ENCODE peak calls at places on chromosomes 4 and X, in seven cellular contexts. W is IMR-90, R is tibial artery, Y is gastrocnemius medialis, M is neural progenitor cell, C is heart right ventricle, L is heart left ventricle. I is an unnamed sample.

GRCh38 chr4:76498550-76498949 is 63.5 kb downstream of the SHROOM3 start:
- DNase-seq in W (no peak), Y (no peak), M (no peak), R (no peak), C (no peak), L (no peak), I (no peak)

GRCh38 chr4:169089004-169089403 is 78.9 kb upstream of the CBR4 start:
- DNase-seq in R (no peak), C (no peak), M (peak; percentile 33), L (no peak), Y (no peak), W (no peak), I (no peak)

GRCh38 chr4:14566518-14566917 is 435.8 kb upstream of the CPEB2 start:
- DNase-seq in Y (no peak), W (peak; percentile 0), C (no peak), R (no peak), M (no peak), L (no peak), I (no peak)

GRCh38 chr4:5708171-5708828 is at the start of gene EVC2:
- DNase-seq in M (peak; percentile 71), Y (peak; percentile 23), R (peak; percentile 86), W (peak; percentile 46), L (peak; percentile 79), C (peak; percentile 72), I (peak; percentile 82)

GRCh38 chr4:4479366-4479765 is 62.5 kb downstream of the STX18 start:
- DNase-seq in R (no peak), W (no peak), C (no peak), Y (no peak), L (no peak), M (no peak), I (no peak)

GRCh38 chr4:112973897-112974296 is 75.6 kb upstream of the ANK2 start:
- DNase-seq in W (no peak), M (no peak), R (no peak), Y (no peak), L (no peak), C (no peak), I (no peak)

GRCh38 chrX:70454441-70455365 is 10.1 kb downstream of the DLG3 start:
- DNase-seq in M (peak; percentile 94), W (peak; percentile 53), C (peak; percentile 52), Y (no peak), R (peak; percentile 78), L (peak; percentile 83), I (no peak)

GRCh38 chr4:139919513-139919912 is 234.5 kb downstream of the MAML3 start:
- DNase-seq in W (peak; percentile 65), R (no peak), C (peak; percentile 33), M (no peak), L (peak; percentile 33), Y (no peak), I (no peak)

GRCh38 chr4:152462715-152463114 is 73.2 kb downstream of the FBXW7 start:
- DNase-seq in Y (no peak), L (no peak), R (no peak), W (peak; percentile 17), M (no peak), C (no peak), I (no peak)

GRCh38 chr4:102789317-102789717 is 28.5 kb upstream of the MANBA start:
- DNase-seq in L (no peak), M (no peak), C (no peak), W (peak; percentile 83), Y (no peak), R (no peak), I (no peak)

GRCh38 chr4:142875117-142875516 is 29.0 kb upstream of the INPP4B start:
- DNase-seq in W (no peak), M (peak; percentile 35), L (no peak), C (no peak), Y (no peak), R (no peak), I (no peak)

GRCh38 chr4:34676390-34676789 is 1567.9 kb downstream of the ARAP2 start:
- DNase-seq in C (no peak), Y (no peak), M (peak; percentile 49), R (no peak), L (no peak), W (no peak), I (no peak)

GRCh38 chrX:154593201-154593600 is 8.3 kb downstream of the CTAG1A start:
- DNase-seq in W (no peak), C (no peak), Y (no peak), R (no peak), L (no peak), M (no peak), I (no peak)

GRCh38 chrX:78592030-78592429 is 67.1 kb downstream of the RTL3 start:
- DNase-seq in L (no peak), R (no peak), Y (no peak), M (no peak), W (no peak), C (no peak), I (no peak)

GRCh38 chr4:1167244-1167949 is 5.0 kb downstream of the SPON2 start:
- DNase-seq in C (peak; percentile 76), Y (peak; percentile 52), W (peak; percentile 79), L (peak; percentile 85), M (peak; percentile 96), R (peak; percentile 87), I (peak; percentile 89)

GRCh38 chr4:52760256-52760655 is 9.0 kb upstream of the ERVMER34-1 start:
- DNase-seq in W (no peak), Y (no peak), R (no peak), C (no peak), L (no peak), M (no peak), I (no peak)

GRCh38 chrX:65643046-65643785 is 24.2 kb upstream of the MSN start:
- DNase-seq in Y (no peak), M (no peak), R (no peak), W (peak; percentile 10), C (no peak), L (no peak), I (no peak)

DNA sequence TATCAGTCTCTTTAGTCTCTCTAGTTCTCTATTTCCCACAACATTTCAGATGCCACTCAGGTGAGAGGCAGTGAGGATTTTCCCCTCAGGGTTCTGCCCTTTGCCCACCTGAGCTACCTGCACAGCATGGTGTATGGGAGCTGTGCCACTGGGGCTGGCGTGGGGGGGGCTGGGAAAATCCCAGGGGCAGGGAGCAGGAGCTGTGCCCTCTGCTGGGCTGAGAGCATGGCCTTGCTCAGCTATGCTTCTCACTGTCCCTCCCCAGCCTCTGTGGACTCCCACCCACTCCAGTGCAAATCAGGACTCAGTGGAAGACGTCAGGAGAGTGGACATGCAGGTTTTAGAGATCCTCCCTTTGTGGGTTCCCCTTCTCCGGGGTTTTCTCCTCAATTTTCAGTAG is 57.2 kb downstream of the TRMT44 start:
- DNase-seq in L (no peak), Y (no peak), W (no peak), M (no peak), R (no peak), C (no peak), I (no peak)
- TF ChIP-seq CTCF in L (no peak), Y (no peak), W (no peak), M (no peak), R (no peak), C (no peak), I (no peak)

GRCh38 chrX:22538581-22538980 is 265.9 kb downstream of the CBLL2 start:
- DNase-seq in M (no peak), Y (no peak), R (no peak), W (no peak), L (no peak), C (no peak), I (no peak)

GRCh38 chrX:22542641-22543040 is 269.9 kb downstream of the CBLL2 start:
- DNase-seq in R (no peak), W (peak; percentile 8), Y (no peak), C (no peak), M (no peak), L (no peak), I (no peak)

DNA sequence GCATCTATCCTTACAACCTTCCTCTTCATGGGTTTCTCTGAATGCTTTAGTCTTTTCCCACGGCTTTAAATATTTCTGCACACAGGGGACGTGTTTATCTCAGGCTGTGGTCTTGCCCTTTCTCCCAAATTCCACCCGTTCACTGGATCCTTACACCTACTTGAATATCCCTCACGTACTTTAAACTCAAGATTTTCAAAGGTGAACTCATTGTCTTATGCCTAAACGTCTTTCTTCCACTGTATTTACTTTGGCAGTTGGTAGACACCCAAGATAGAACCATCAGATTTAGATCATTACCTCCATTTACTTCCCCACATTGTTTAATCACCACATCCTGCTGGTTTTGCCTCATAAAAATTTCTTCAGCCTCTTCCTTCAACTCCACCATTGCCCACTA is 269.2 kb downstream of the CBLL2 start:
- DNase-seq in M (no peak), Y (no peak), L (no peak), R (no peak), C (no peak), W (no peak), I (no peak)
- H3K9me3 ChIP-seq in M (no peaks in the 10 kb centered on the region), Y (no peaks in the 10 kb centered on the region), L (no peaks in the 10 kb centered on the region), R (no peaks in the 10 kb centered on the region), C (no peaks in the 10 kb centered on the region), W (no peaks in the 10 kb centered on the region), I (no peaks in the 10 kb centered on the region)

GRCh38 chrX:129980043-129980442 is 2.4 kb upstream of the BCORL1 start:
- DNase-seq in Y (no peak), R (peak; percentile 71), L (peak; percentile 32), C (peak; percentile 32), M (peak; percentile 48), W (no peak), I (peak; percentile 37)

GRCh38 chrX:129981207-129981553 is 1.3 kb upstream of the BCORL1 start:
- DNase-seq in W (no peak), R (no peak), L (no peak), C (no peak), Y (no peak), M (no peak), I (no peak)

GRCh38 chrX:129980540-129981206 is 1.8 kb upstream of the BCORL1 start:
- DNase-seq in C (peak; percentile 53), M (peak; percentile 75), W (no peak), Y (no peak), R (peak; percentile 82), L (peak; percentile 71), I (peak; percentile 70)

GRCh38 chrX:129982300-129983246 is at the start of gene BCORL1:
- DNase-seq in C (peak; percentile 90), M (peak; percentile 94), W (peak; percentile 89), R (peak; percentile 96), L (peak; percentile 93), Y (peak; percentile 84), I (peak; percentile 89)

GRCh38 chrX:129981752-129982299 is 609 bp upstream of the BCORL1 start:
- DNase-seq in M (no peak), W (no peak), R (peak; percentile 61), C (no peak), Y (no peak), L (no peak), I (no peak)
- H3K4me3 ChIP-seq in M (no peak overlapping the region), W (peak overlapping the region; percentile 71), R (no peak overlapping the region), C (no peak overlapping the region), Y (no peak overlapping the region), L (no peak overlapping the region), I (no peak overlapping the region)

GRCh38 chr4:10161840-10162239 is 45.2 kb upstream of the WDR1 start:
- DNase-seq in L (no peak), R (peak; percentile 35), C (no peak), W (no peak), Y (no peak), M (no peak), I (no peak)

GRCh38 chr4:10158355-10158942 is 41.9 kb upstream of the WDR1 start:
- DNase-seq in W (peak; percentile 57), M (no peak), C (no peak), Y (no peak), L (no peak), R (no peak), I (no peak)

GRCh38 chr4:10159671-10160070 is 43.1 kb upstream of the WDR1 start:
- DNase-seq in C (no peak), Y (no peak), L (no peak), M (no peak), R (no peak), W (no peak), I (no peak)

GRCh38 chr4:10161146-10161545 is 44.5 kb upstream of the WDR1 start:
- DNase-seq in W (peak; percentile 3), R (peak; percentile 34), C (no peak), L (no peak), M (no peak), Y (no peak), I (no peak)

GRCh38 chr4:10160280-10160856 is 43.8 kb upstream of the WDR1 start:
- DNase-seq in C (no peak), M (peak; percentile 51), L (no peak), R (no peak), Y (no peak), W (peak; percentile 24), I (no peak)
- TF ChIP-seq CTCF in C (peak; percentile 58), M (peak; percentile 62), L (peak; percentile 49), R (no peak), Y (no peak), W (peak; percentile 40), I (peak; percentile 40)

I was measured in psoas muscle.